ENCODE peak calls at places on chromosome 4, in four cellular contexts. C is CD8-positive, alpha-beta memory T cell; A is right lobe of liver; K is mesendoderm. O is an unnamed sample.
A peak's percentile ranks its signal among the peaks of the same experiment; 100 is the strongest.

GRCh38 chr4:122652379-122652778 is 31.5 kb upstream of the IL21 start:
- DNase-seq in C (peak; percentile 13), A (no peak), K (peak; percentile 40), O (peak; percentile 49)

GRCh38 chr4:143667461-143667860 is 33.0 kb downstream of the FREM3 start:
- DNase-seq in C (no peak), A (no peak), K (no peak), O (no peak)

GRCh38 chr4:108272566-108272965 is 103.8 kb upstream of the LEF1 start:
- DNase-seq in C (no peak), A (no peak), K (no peak), O (no peak)

GRCh38 chr4:153362184-153362583 is 17.7 kb downstream of the MND1 start:
- DNase-seq in C (no peak), A (no peak), K (peak; percentile 28), O (no peak)

GRCh38 chr4:169658970-169659735 is 38.8 kb downstream of the CLCN3 start:
- DNase-seq in C (no peak), A (no peak), K (peak; percentile 18), O (no peak)

GRCh38 chr4:8556341-8557150 is 23.6 kb upstream of the GPR78 start:
- DNase-seq in C (no peak), A (no peak), K (peak; percentile 65), O (no peak)

GRCh38 chr4:118774321-118774720 is 61.6 kb downstream of the SEC24D start:
- DNase-seq in C (no peak), A (no peak), K (no peak), O (no peak)

GRCh38 chr4:18020145-18020670 is 1.3 kb downstream of the LCORL start:
- DNase-seq in C (no peak), A (no peak), K (peak; percentile 16), O (peak; percentile 27)

GRCh38 chr4:10093801-10094552 is 22.6 kb downstream of the WDR1 start:
- DNase-seq in C (no peak), A (no peak), K (no peak), O (peak; percentile 56)

GRCh38 chr4:51942833-51943215 is 77.3 kb downstream of the LRRC66 start:
- DNase-seq in C (no peak), A (no peak), K (no peak), O (no peak)

GRCh38 chr4:80295331-80295730 is 28.9 kb downstream of the FGF5 start:
- DNase-seq in C (no peak), A (no peak), K (no peak), O (no peak)
- H3K4me1 ChIP-seq in C (no peaks in the 10 kb centered on the region), A (no peaks in the 10 kb centered on the region), K (no peaks in the 10 kb centered on the region), O (no peaks in the 10 kb centered on the region)

GRCh38 chr4:4857809-4858508 is 1.5 kb upstream of the MSX1 start:
- DNase-seq in C (no peak), A (no peak), K (peak; percentile 59), O (no peak)
- H3K4me1 ChIP-seq in C (peaks cover 15% of the 10 kb centered on the region), A (peaks cover 24% of the 10 kb centered on the region), K (peaks cover 10% of the 10 kb centered on the region), O (peaks cover 41% of the 10 kb centered on the region)

DNA sequence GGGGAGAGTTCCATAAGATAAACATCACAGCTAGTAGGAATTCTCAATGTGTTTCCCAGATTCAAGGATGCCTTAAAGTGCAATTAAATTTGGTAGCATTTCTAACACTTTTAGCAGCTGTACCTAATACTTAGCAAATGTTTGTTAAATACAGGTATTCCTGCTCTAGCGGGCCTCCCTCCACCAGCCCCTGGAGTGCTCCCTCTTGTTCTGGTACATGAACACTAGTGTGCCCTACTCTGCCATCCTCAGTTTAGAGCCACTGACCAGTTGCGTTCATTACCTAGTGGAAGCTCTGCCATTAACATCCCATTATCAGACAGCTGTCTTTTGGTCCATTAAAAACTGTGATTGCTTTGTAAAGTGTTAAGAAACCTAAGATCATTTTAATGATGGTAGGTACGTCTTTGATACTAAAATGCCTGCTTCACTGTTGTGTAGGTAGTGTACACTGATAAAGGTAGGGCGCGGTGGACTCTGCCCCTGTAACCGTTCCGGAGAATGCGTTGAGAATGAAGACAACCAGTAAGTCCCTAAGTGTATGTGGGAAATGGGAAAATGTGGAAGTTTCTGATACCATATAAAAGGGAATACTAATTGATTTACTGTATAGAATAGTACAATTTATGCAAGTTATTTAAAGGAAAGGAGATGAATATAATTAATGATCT is 21.7 kb downstream of the KIAA0232 start:
- DNase-seq in C (no peak), A (no peak), K (no peak), O (no peak)
- H3K4me1 ChIP-seq in C (peaks cover 4% of the 10 kb centered on the region), A (peaks cover 21% of the 10 kb centered on the region), K (no peaks in the 10 kb centered on the region), O (peaks cover 20% of the 10 kb centered on the region)

DNA sequence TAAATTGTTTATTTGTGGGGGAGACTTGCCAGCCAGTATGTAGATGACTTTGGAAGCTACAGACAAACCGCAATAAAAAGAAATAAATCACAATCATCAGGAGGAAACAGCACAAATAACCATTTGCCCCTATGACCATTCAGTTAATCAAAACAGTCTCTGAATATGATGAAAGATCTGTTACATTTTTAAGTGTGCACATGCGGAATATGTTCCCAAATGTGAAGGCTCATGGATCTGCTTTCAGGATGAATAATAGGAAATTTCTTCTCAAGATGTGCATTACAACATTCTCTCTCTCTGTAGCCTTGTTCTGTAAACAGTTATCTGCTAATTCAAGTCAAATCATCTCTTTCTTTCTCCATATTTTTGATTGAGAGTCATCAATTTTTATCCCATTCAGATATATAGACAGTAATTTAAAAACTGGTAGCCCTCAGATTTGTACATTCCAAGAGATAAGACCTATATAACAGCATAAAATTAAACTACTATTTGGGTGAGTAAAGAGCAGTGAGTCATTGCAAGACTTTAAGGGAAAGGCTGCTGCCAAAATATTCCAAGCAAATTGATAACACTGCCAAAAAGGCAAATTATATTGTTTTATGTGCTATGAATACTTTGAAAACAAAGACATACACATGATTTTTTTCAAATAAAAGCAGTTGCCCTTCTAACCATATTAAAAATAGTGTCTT is 433.9 kb upstream of the ATOH1 start:
- DNase-seq in C (no peak), A (no peak), K (no peak), O (no peak)
- H3K4me1 ChIP-seq in C (no peaks in the 10 kb centered on the region), A (no peaks in the 10 kb centered on the region), K (no peaks in the 10 kb centered on the region), O (no peaks in the 10 kb centered on the region)

DNA sequence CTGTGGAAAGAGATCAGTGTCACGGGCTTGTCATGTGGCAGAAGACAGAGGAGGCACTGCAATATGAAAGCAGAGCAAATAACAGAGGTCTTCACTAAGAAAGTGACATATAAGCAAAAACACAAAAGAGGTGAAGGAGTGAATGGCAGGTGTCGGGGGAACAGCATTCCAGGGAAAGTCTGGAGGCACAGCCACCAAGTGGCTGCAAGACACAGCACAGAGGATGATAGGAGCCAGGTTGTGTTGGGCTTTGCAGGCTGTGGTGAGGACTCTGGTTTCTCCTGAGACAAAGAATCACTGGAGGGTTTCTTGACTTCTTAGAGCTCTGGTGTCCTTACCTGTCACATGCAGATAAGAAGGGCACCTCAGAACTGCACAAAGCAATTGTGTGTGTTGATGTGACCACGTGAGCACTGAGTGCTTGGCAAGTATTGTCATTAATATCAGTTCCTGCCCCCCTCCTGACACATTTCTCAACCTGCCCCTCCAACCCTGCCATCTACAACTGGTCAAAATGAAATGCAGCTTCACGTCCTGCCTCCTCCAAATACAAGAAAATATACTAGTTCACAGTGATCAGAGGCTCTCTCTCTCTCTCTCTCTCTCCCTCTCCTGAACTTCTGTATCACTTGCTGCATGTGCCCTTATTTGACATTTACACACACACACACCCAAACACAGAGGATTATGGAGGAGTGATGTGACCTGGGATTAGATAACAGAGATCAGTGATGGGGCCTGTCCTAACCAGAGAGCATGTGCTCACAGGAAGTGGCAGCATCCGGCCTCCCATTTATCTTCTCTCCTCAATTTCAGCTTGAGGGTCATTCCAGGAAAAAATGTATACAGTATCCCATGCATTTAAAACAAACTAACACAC is 143.2 kb downstream of the TSPAN5 start:
- DNase-seq in C (no peak), A (no peak), K (peak; percentile 31), O (no peak)
- H3K4me1 ChIP-seq in C (peaks cover 11% of the 10 kb centered on the region), A (no peaks in the 10 kb centered on the region), K (peaks cover 2% of the 10 kb centered on the region), O (peaks cover 12% of the 10 kb centered on the region)

GRCh38 chr4:89300060-89300459 is 7.5 kb downstream of the GPRIN3 start:
- DNase-seq in C (no peak), A (no peak), K (no peak), O (no peak)
- H3K4me1 ChIP-seq in C (peaks cover 85% of the 10 kb centered on the region), A (peaks cover 21% of the 10 kb centered on the region), K (no peaks in the 10 kb centered on the region), O (peaks cover 9% of the 10 kb centered on the region)

GRCh38 chr4:134777626-134778025 is 576.0 kb upstream of the PABPC4L start:
- DNase-seq in C (no peak), A (no peak), K (peak; percentile 47), O (no peak)

GRCh38 chr4:134773497-134774000 is 572.0 kb upstream of the PABPC4L start:
- DNase-seq in C (no peak), A (no peak), K (no peak), O (no peak)
- H3K4me1 ChIP-seq in C (no peaks in the 10 kb centered on the region), A (no peaks in the 10 kb centered on the region), K (no peaks in the 10 kb centered on the region), O (no peaks in the 10 kb centered on the region)

O was measured in upper lobe of left lung.